ENCODE peak calls at places on chromosomes 6 and 20, in eight cellular contexts. P is lower lobe of right lung, D is lower leg skin, Z is endothelial cell of umbilical vein, W is lung, J is A549, Y is mammary epithelial cell, A is astrocyte of the cerebellum. Q is an unnamed sample.

GRCh38 chr20:51678041-51678697 is 90.0 kb downstream of the ATP9A start:
- DNase-seq in P (no peak), D (no peak), Z (no peak), W (no peak), J (no peak), Y (no peak), A (no peak), Q (no peak)

GRCh38 chr6:53326372-53327016 is 22.3 kb downstream of the ELOVL5 start:
- DNase-seq in P (no peak), D (no peak), Z (peak), W (no peak), J (peak), Y (peak), A (peak), Q (peak)

GRCh38 chr6:144394209-144394608 is 109.1 kb downstream of the UTRN start:
- DNase-seq in P (no peak), D (no peak), Z (no peak), W (no peak), J (no peak), Y (no peak), A (peak), Q (no peak)

GRCh38 chr6:125952764-125953501 is 3.6 kb upstream of the HINT3 start:
- DNase-seq in P (peak), D (no peak), Z (peak), W (no peak), J (no peak), Y (peak), A (no peak), Q (peak)

GRCh38 chr6:62150048-62150663 is 135.9 kb downstream of the KHDRBS2 start:
- DNase-seq in P (no peak), D (no peak), Z (no peak), W (no peak), J (peak), Y (peak), A (peak), Q (peak)

GRCh38 chr6:169341065-169341464 is 87.4 kb upstream of the THBS2 start:
- DNase-seq in P (no peak), D (no peak), Z (no peak), W (no peak), J (no peak), Y (no peak), A (no peak), Q (no peak)

GRCh38 chr20:53635189-53635588 is 41.5 kb upstream of the ZNF217 start:
- DNase-seq in P (no peak), D (peak), Z (no peak), W (no peak), J (no peak), Y (no peak), A (no peak), Q (no peak)

GRCh38 chr6:24923885-24924401 is 11.8 kb downstream of the RIPOR2 start:
- DNase-seq in P (no peak), D (no peak), Z (no peak), W (no peak), J (no peak), Y (no peak), A (no peak), Q (no peak)

GRCh38 chr6:123830110-123830509 is 26.4 kb downstream of the NKAIN2 start:
- DNase-seq in P (no peak), D (no peak), Z (peak), W (no peak), J (no peak), Y (no peak), A (no peak), Q (no peak)

GRCh38 chr20:56504373-56505005 is 20.1 kb upstream of the FAM209A start:
- DNase-seq in P (no peak), D (peak), Z (no peak), W (no peak), J (peak), Y (no peak), A (no peak), Q (no peak)

GRCh38 chr20:33666293-33667244 is at the start of gene ACTL10:
- DNase-seq in P (peak), D (peak), Z (peak), W (peak), J (no peak), Y (peak), A (peak), Q (peak)
- TF ChIP-seq CTCF in P (peak), D (no peak), Z (no peak), W (no peak), J (no peak), Y (no peak), A (peak), Q (peak)

GRCh38 chr6:131163886-131164285 is 28.6 kb downstream of the AKAP7 start:
- DNase-seq in P (no peak), D (no peak), Z (no peak), W (no peak), J (no peak), Y (no peak), A (no peak), Q (peak)
- H3K4me3 ChIP-seq in P (no peak), D (no peak), Z (no peak), W (no peak), J (no peak), Y (no peak), A (no peak), Q (no peak)

GRCh38 chr6:34067814-34068213 is 78.1 kb downstream of the GRM4 start:
- DNase-seq in P (no peak), D (no peak), Z (no peak), W (no peak), J (peak), Y (no peak), A (no peak), Q (no peak)
- TF ChIP-seq CTCF in P (no peak), D (no peak), Z (no peak), W (no peak), J (peak), Y (no peak), A (no peak), Q (peak)

DNA sequence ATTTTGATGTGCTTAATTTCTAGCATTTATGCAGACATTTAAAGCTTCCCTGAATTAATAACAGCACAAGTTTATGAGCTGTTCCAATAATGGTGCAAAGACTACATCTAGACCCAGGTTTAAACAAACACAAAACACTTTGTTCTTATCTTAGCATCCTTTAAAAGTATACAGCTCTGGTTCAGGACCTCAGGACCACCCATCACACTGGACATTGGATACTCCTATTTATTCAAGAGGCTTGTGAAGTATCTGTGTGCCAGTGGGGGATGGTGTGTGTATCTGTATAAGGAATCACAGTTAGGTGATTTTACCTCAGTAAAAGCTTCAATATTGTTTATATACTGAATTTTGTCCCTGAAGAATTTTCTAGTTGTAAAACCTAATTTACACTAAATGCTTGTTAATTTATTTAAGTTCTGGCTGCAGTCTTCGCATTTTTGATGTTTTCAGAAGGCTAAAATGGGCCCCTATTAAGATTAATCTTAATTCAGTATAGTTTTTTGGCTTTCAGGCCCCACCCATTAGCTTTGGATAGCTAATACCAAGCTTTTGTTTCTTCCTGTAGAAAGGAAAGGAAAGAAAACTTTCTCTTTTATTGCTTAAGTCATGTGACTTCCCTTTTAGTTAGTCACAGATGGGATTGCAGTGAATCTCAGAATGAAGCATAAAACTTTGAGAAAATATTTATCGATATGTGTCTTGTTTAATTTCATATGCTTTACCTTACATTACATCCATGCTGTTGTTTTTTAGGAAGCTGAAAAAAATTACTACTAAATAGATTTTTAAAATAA is 13.1 kb downstream of the LIN28B start:
- DNase-seq in P (no peak), D (no peak), Z (peak), W (no peak), J (no peak), Y (no peak), A (no peak), Q (peak)
- H3K4me3 ChIP-seq in P (no peak), D (no peak), Z (no peak), W (no peak), J (no peak), Y (no peak), A (no peak), Q (no peak)